ENCODE peak calls at places on chromosomes 6 and 20, in ten cellular contexts. One of them, this sample, is unnamed.

GRCh38 chr20:35992713-35993335 is 24.4 kb downstream of the CNBD2 start:
- DNase-seq in ELR: peak; percentile 84
- DNase-seq in Caco-2: peak; percentile 88
- DNase-seq in ascending aorta: no peak
- DNase-seq in HT-29: peak; percentile 90
- DNase-seq in AG04450: no peak
- DNase-seq in activated naive CD8-positive, alpha-beta T cell treated with anti-CD3 and anti-CD28 coated beads, Interleukin-2, amount 50 U/mL, for 24 hours: peak; percentile 31
- DNase-seq in activated T-helper 1 cell treated with anti-CD3 and anti-CD28 coated beads, Interleukin-2, amount 50 U/mL, for 16 hours: no peak
- DNase-seq in small intestine: peak; percentile 73
- DNase-seq in activated CD8-positive, alpha-beta memory T cell treated with anti-CD3 and anti-CD28 coated beads for 4 hours: no peak
- DNase-seq in this sample: no peak

GRCh38 chr6:133240511-133241087 is 558 bp upstream of the EYA4 start:
- DNase-seq in AG04450: no peak
- DNase-seq in activated CD8-positive, alpha-beta memory T cell treated with anti-CD3 and anti-CD28 coated beads for 4 hours: no peak
- DNase-seq in ascending aorta: no peak
- DNase-seq in activated T-helper 1 cell treated with anti-CD3 and anti-CD28 coated beads, Interleukin-2, amount 50 U/mL, for 16 hours: no peak
- DNase-seq in small intestine: no peak
- DNase-seq in ELR: peak; percentile 24
- DNase-seq in Caco-2: no peak
- DNase-seq in activated naive CD8-positive, alpha-beta T cell treated with anti-CD3 and anti-CD28 coated beads, Interleukin-2, amount 50 U/mL, for 24 hours: no peak
- DNase-seq in HT-29: no peak
- DNase-seq in this sample: no peak

GRCh38 chr20:44356353-44356723 is 839 bp downstream of the HNF4A start:
- DNase-seq in activated T-helper 1 cell treated with anti-CD3 and anti-CD28 coated beads, Interleukin-2, amount 50 U/mL, for 16 hours: no peak
- DNase-seq in Caco-2: no peak
- DNase-seq in AG04450: no peak
- DNase-seq in small intestine: no peak
- DNase-seq in ascending aorta: no peak
- DNase-seq in ELR: no peak
- DNase-seq in activated CD8-positive, alpha-beta memory T cell treated with anti-CD3 and anti-CD28 coated beads for 4 hours: no peak
- DNase-seq in activated naive CD8-positive, alpha-beta T cell treated with anti-CD3 and anti-CD28 coated beads, Interleukin-2, amount 50 U/mL, for 24 hours: no peak
- DNase-seq in HT-29: no peak
- DNase-seq in this sample: no peak

GRCh38 chr20:36628076-36628475 is 17.9 kb downstream of the SLA2 start:
- DNase-seq in small intestine: peak; percentile 22
- DNase-seq in Caco-2: no peak
- DNase-seq in ELR: no peak
- DNase-seq in HT-29: no peak
- DNase-seq in ascending aorta: no peak
- DNase-seq in activated CD8-positive, alpha-beta memory T cell treated with anti-CD3 and anti-CD28 coated beads for 4 hours: no peak
- DNase-seq in activated T-helper 1 cell treated with anti-CD3 and anti-CD28 coated beads, Interleukin-2, amount 50 U/mL, for 16 hours: no peak
- DNase-seq in AG04450: no peak
- DNase-seq in activated naive CD8-positive, alpha-beta T cell treated with anti-CD3 and anti-CD28 coated beads, Interleukin-2, amount 50 U/mL, for 24 hours: no peak
- DNase-seq in this sample: no peak

GRCh38 chr6:2877057-2877882 is 25.8 kb downstream of the SERPINB9 start:
- DNase-seq in activated naive CD8-positive, alpha-beta T cell treated with anti-CD3 and anti-CD28 coated beads, Interleukin-2, amount 50 U/mL, for 24 hours: no peak
- DNase-seq in Caco-2: peak; percentile 45
- DNase-seq in ascending aorta: no peak
- DNase-seq in small intestine: no peak
- DNase-seq in ELR: peak; percentile 77
- DNase-seq in AG04450: no peak
- DNase-seq in activated CD8-positive, alpha-beta memory T cell treated with anti-CD3 and anti-CD28 coated beads for 4 hours: no peak
- DNase-seq in HT-29: peak; percentile 55
- DNase-seq in activated T-helper 1 cell treated with anti-CD3 and anti-CD28 coated beads, Interleukin-2, amount 50 U/mL, for 16 hours: no peak
- DNase-seq in this sample: no peak

GRCh38 chr6:144566868-144567615 is 281.9 kb downstream of the UTRN start:
- DNase-seq in activated naive CD8-positive, alpha-beta T cell treated with anti-CD3 and anti-CD28 coated beads, Interleukin-2, amount 50 U/mL, for 24 hours: no peak
- DNase-seq in ELR: peak; percentile 66
- DNase-seq in activated T-helper 1 cell treated with anti-CD3 and anti-CD28 coated beads, Interleukin-2, amount 50 U/mL, for 16 hours: no peak
- DNase-seq in activated CD8-positive, alpha-beta memory T cell treated with anti-CD3 and anti-CD28 coated beads for 4 hours: no peak
- DNase-seq in small intestine: no peak
- DNase-seq in HT-29: no peak
- DNase-seq in ascending aorta: no peak
- DNase-seq in AG04450: no peak
- DNase-seq in Caco-2: no peak
- DNase-seq in this sample: no peak

GRCh38 chr20:17501701-17502100 is 29.5 kb downstream of the BFSP1 start:
- DNase-seq in HT-29: no peak
- DNase-seq in activated CD8-positive, alpha-beta memory T cell treated with anti-CD3 and anti-CD28 coated beads for 4 hours: no peak
- DNase-seq in AG04450: no peak
- DNase-seq in Caco-2: no peak
- DNase-seq in activated naive CD8-positive, alpha-beta T cell treated with anti-CD3 and anti-CD28 coated beads, Interleukin-2, amount 50 U/mL, for 24 hours: no peak
- DNase-seq in ELR: no peak
- DNase-seq in small intestine: no peak
- DNase-seq in activated T-helper 1 cell treated with anti-CD3 and anti-CD28 coated beads, Interleukin-2, amount 50 U/mL, for 16 hours: no peak
- DNase-seq in ascending aorta: no peak
- DNase-seq in this sample: no peak

GRCh38 chr6:36492621-36493020 is 49.8 kb downstream of the KCTD20 start:
- DNase-seq in HT-29: no peak
- DNase-seq in activated naive CD8-positive, alpha-beta T cell treated with anti-CD3 and anti-CD28 coated beads, Interleukin-2, amount 50 U/mL, for 24 hours: no peak
- DNase-seq in ELR: no peak
- DNase-seq in AG04450: no peak
- DNase-seq in activated T-helper 1 cell treated with anti-CD3 and anti-CD28 coated beads, Interleukin-2, amount 50 U/mL, for 16 hours: no peak
- DNase-seq in ascending aorta: no peak
- DNase-seq in activated CD8-positive, alpha-beta memory T cell treated with anti-CD3 and anti-CD28 coated beads for 4 hours: no peak
- DNase-seq in small intestine: no peak
- DNase-seq in Caco-2: no peak
- DNase-seq in this sample: no peak

GRCh38 chr6:42028234-42029061 is 21.9 kb upstream of the TAF8 start:
- DNase-seq in Caco-2: no peak
- DNase-seq in AG04450: no peak
- DNase-seq in small intestine: peak; percentile 67
- DNase-seq in activated T-helper 1 cell treated with anti-CD3 and anti-CD28 coated beads, Interleukin-2, amount 50 U/mL, for 16 hours: no peak
- DNase-seq in ELR: peak; percentile 90
- DNase-seq in ascending aorta: no peak
- DNase-seq in HT-29: no peak
- DNase-seq in activated CD8-positive, alpha-beta memory T cell treated with anti-CD3 and anti-CD28 coated beads for 4 hours: no peak
- DNase-seq in activated naive CD8-positive, alpha-beta T cell treated with anti-CD3 and anti-CD28 coated beads, Interleukin-2, amount 50 U/mL, for 24 hours: no peak
- DNase-seq in this sample: no peak

GRCh38 chr6:45896783-45897441 is 118.7 kb downstream of the CLIC5 start:
- DNase-seq in activated CD8-positive, alpha-beta memory T cell treated with anti-CD3 and anti-CD28 coated beads for 4 hours: no peak
- DNase-seq in Caco-2: no peak
- DNase-seq in activated T-helper 1 cell treated with anti-CD3 and anti-CD28 coated beads, Interleukin-2, amount 50 U/mL, for 16 hours: no peak
- DNase-seq in small intestine: no peak
- DNase-seq in ELR: peak; percentile 7
- DNase-seq in AG04450: no peak
- DNase-seq in activated naive CD8-positive, alpha-beta T cell treated with anti-CD3 and anti-CD28 coated beads, Interleukin-2, amount 50 U/mL, for 24 hours: no peak
- DNase-seq in HT-29: no peak
- DNase-seq in ascending aorta: no peak
- DNase-seq in this sample: peak; percentile 54

GRCh38 chr6:74197310-74197709 is 501.3 kb downstream of the CD109 start:
- DNase-seq in HT-29: no peak
- DNase-seq in activated naive CD8-positive, alpha-beta T cell treated with anti-CD3 and anti-CD28 coated beads, Interleukin-2, amount 50 U/mL, for 24 hours: no peak
- DNase-seq in ELR: no peak
- DNase-seq in activated T-helper 1 cell treated with anti-CD3 and anti-CD28 coated beads, Interleukin-2, amount 50 U/mL, for 16 hours: no peak
- DNase-seq in ascending aorta: no peak
- DNase-seq in activated CD8-positive, alpha-beta memory T cell treated with anti-CD3 and anti-CD28 coated beads for 4 hours: no peak
- DNase-seq in small intestine: no peak
- DNase-seq in AG04450: no peak
- DNase-seq in Caco-2: no peak
- DNase-seq in this sample: no peak

GRCh38 chr6:68108243-68108835 is 526.7 kb upstream of the ADGRB3 start:
- DNase-seq in AG04450: peak; percentile 1
- DNase-seq in ELR: peak; percentile 52
- DNase-seq in activated CD8-positive, alpha-beta memory T cell treated with anti-CD3 and anti-CD28 coated beads for 4 hours: no peak
- DNase-seq in HT-29: no peak
- DNase-seq in small intestine: no peak
- DNase-seq in ascending aorta: no peak
- DNase-seq in activated T-helper 1 cell treated with anti-CD3 and anti-CD28 coated beads, Interleukin-2, amount 50 U/mL, for 16 hours: no peak
- DNase-seq in activated naive CD8-positive, alpha-beta T cell treated with anti-CD3 and anti-CD28 coated beads, Interleukin-2, amount 50 U/mL, for 24 hours: no peak
- DNase-seq in Caco-2: no peak
- DNase-seq in this sample: no peak

GRCh38 chr20:50360218-50360672 is 149.9 kb upstream of the PTPN1 start:
- DNase-seq in activated naive CD8-positive, alpha-beta T cell treated with anti-CD3 and anti-CD28 coated beads, Interleukin-2, amount 50 U/mL, for 24 hours: no peak
- DNase-seq in activated CD8-positive, alpha-beta memory T cell treated with anti-CD3 and anti-CD28 coated beads for 4 hours: no peak
- DNase-seq in small intestine: peak; percentile 63
- DNase-seq in AG04450: no peak
- DNase-seq in ascending aorta: no peak
- DNase-seq in Caco-2: peak; percentile 86
- DNase-seq in ELR: no peak
- DNase-seq in activated T-helper 1 cell treated with anti-CD3 and anti-CD28 coated beads, Interleukin-2, amount 50 U/mL, for 16 hours: no peak
- DNase-seq in HT-29: peak; percentile 77
- DNase-seq in this sample: no peak

GRCh38 chr6:31070711-31071197 is 41.6 kb downstream of the C6orf15 start:
- DNase-seq in AG04450: peak; percentile 60
- DNase-seq in ascending aorta: no peak
- DNase-seq in HT-29: peak; percentile 54
- DNase-seq in Caco-2: peak; percentile 62
- DNase-seq in activated CD8-positive, alpha-beta memory T cell treated with anti-CD3 and anti-CD28 coated beads for 4 hours: no peak
- DNase-seq in activated T-helper 1 cell treated with anti-CD3 and anti-CD28 coated beads, Interleukin-2, amount 50 U/mL, for 16 hours: no peak
- DNase-seq in small intestine: peak; percentile 47
- DNase-seq in ELR: peak; percentile 81
- DNase-seq in activated naive CD8-positive, alpha-beta T cell treated with anti-CD3 and anti-CD28 coated beads, Interleukin-2, amount 50 U/mL, for 24 hours: no peak
- DNase-seq in this sample: no peak

GRCh38 chr6:125547320-125547843 is 202.1 kb upstream of the HEY2 start:
- DNase-seq in Caco-2: no peak
- DNase-seq in small intestine: no peak
- DNase-seq in activated T-helper 1 cell treated with anti-CD3 and anti-CD28 coated beads, Interleukin-2, amount 50 U/mL, for 16 hours: no peak
- DNase-seq in activated naive CD8-positive, alpha-beta T cell treated with anti-CD3 and anti-CD28 coated beads, Interleukin-2, amount 50 U/mL, for 24 hours: no peak
- DNase-seq in HT-29: no peak
- DNase-seq in activated CD8-positive, alpha-beta memory T cell treated with anti-CD3 and anti-CD28 coated beads for 4 hours: no peak
- DNase-seq in ELR: no peak
- DNase-seq in AG04450: no peak
- DNase-seq in ascending aorta: no peak
- DNase-seq in this sample: no peak

GRCh38 chr6:160417135-160417534 is 69.0 kb downstream of the SLC22A3 start:
- DNase-seq in activated naive CD8-positive, alpha-beta T cell treated with anti-CD3 and anti-CD28 coated beads, Interleukin-2, amount 50 U/mL, for 24 hours: no peak
- DNase-seq in AG04450: no peak
- DNase-seq in activated T-helper 1 cell treated with anti-CD3 and anti-CD28 coated beads, Interleukin-2, amount 50 U/mL, for 16 hours: no peak
- DNase-seq in Caco-2: no peak
- DNase-seq in ELR: no peak
- DNase-seq in activated CD8-positive, alpha-beta memory T cell treated with anti-CD3 and anti-CD28 coated beads for 4 hours: no peak
- DNase-seq in ascending aorta: no peak
- DNase-seq in small intestine: no peak
- DNase-seq in HT-29: no peak
- DNase-seq in this sample: no peak

GRCh38 chr6:36052092-36052491 is 24.5 kb downstream of the MAPK14 start:
- DNase-seq in ELR: no peak
- DNase-seq in Caco-2: no peak
- DNase-seq in AG04450: no peak
- DNase-seq in HT-29: no peak
- DNase-seq in activated naive CD8-positive, alpha-beta T cell treated with anti-CD3 and anti-CD28 coated beads, Interleukin-2, amount 50 U/mL, for 24 hours: no peak
- DNase-seq in activated T-helper 1 cell treated with anti-CD3 and anti-CD28 coated beads, Interleukin-2, amount 50 U/mL, for 16 hours: no peak
- DNase-seq in small intestine: no peak
- DNase-seq in ascending aorta: no peak
- DNase-seq in activated CD8-positive, alpha-beta memory T cell treated with anti-CD3 and anti-CD28 coated beads for 4 hours: no peak
- DNase-seq in this sample: no peak

GRCh38 chr20:1130849-1131248 is 12.4 kb downstream of the PSMF1 start:
- DNase-seq in ascending aorta: no peak
- DNase-seq in activated T-helper 1 cell treated with anti-CD3 and anti-CD28 coated beads, Interleukin-2, amount 50 U/mL, for 16 hours: no peak
- DNase-seq in ELR: no peak
- DNase-seq in AG04450: no peak
- DNase-seq in HT-29: no peak
- DNase-seq in activated CD8-positive, alpha-beta memory T cell treated with anti-CD3 and anti-CD28 coated beads for 4 hours: no peak
- DNase-seq in activated naive CD8-positive, alpha-beta T cell treated with anti-CD3 and anti-CD28 coated beads, Interleukin-2, amount 50 U/mL, for 24 hours: no peak
- DNase-seq in Caco-2: no peak
- DNase-seq in small intestine: no peak
- DNase-seq in this sample: no peak

GRCh38 chr6:162917506-162917905 is 189.7 kb downstream of the PACRG start:
- DNase-seq in ascending aorta: no peak
- DNase-seq in ELR: peak; percentile 73
- DNase-seq in activated CD8-positive, alpha-beta memory T cell treated with anti-CD3 and anti-CD28 coated beads for 4 hours: no peak
- DNase-seq in AG04450: no peak
- DNase-seq in Caco-2: no peak
- DNase-seq in small intestine: no peak
- DNase-seq in HT-29: no peak
- DNase-seq in activated naive CD8-positive, alpha-beta T cell treated with anti-CD3 and anti-CD28 coated beads, Interleukin-2, amount 50 U/mL, for 24 hours: no peak
- DNase-seq in activated T-helper 1 cell treated with anti-CD3 and anti-CD28 coated beads, Interleukin-2, amount 50 U/mL, for 16 hours: no peak
- DNase-seq in this sample: no peak

GRCh38 chr6:56515081-56515905 is 127.4 kb downstream of the DST start:
- DNase-seq in activated naive CD8-positive, alpha-beta T cell treated with anti-CD3 and anti-CD28 coated beads, Interleukin-2, amount 50 U/mL, for 24 hours: no peak
- DNase-seq in ELR: no peak
- DNase-seq in Caco-2: no peak
- DNase-seq in ascending aorta: no peak
- DNase-seq in activated CD8-positive, alpha-beta memory T cell treated with anti-CD3 and anti-CD28 coated beads for 4 hours: no peak
- DNase-seq in HT-29: no peak
- DNase-seq in AG04450: no peak
- DNase-seq in small intestine: peak; percentile 78
- DNase-seq in activated T-helper 1 cell treated with anti-CD3 and anti-CD28 coated beads, Interleukin-2, amount 50 U/mL, for 16 hours: no peak
- DNase-seq in this sample: no peak

GRCh38 chr6:3037578-3038365 is 30.5 kb upstream of the RIPK1 start:
- DNase-seq in ELR: no peak
- DNase-seq in activated CD8-positive, alpha-beta memory T cell treated with anti-CD3 and anti-CD28 coated beads for 4 hours: no peak
- DNase-seq in ascending aorta: no peak
- DNase-seq in AG04450: no peak
- DNase-seq in Caco-2: no peak
- DNase-seq in activated naive CD8-positive, alpha-beta T cell treated with anti-CD3 and anti-CD28 coated beads, Interleukin-2, amount 50 U/mL, for 24 hours: no peak
- DNase-seq in small intestine: no peak
- DNase-seq in activated T-helper 1 cell treated with anti-CD3 and anti-CD28 coated beads, Interleukin-2, amount 50 U/mL, for 16 hours: no peak
- DNase-seq in HT-29: no peak
- DNase-seq in this sample: no peak

GRCh38 chr6:22610127-22610526 is 40.8 kb downstream of the HDGFL1 start:
- DNase-seq in Caco-2: no peak
- DNase-seq in small intestine: no peak
- DNase-seq in activated T-helper 1 cell treated with anti-CD3 and anti-CD28 coated beads, Interleukin-2, amount 50 U/mL, for 16 hours: no peak
- DNase-seq in activated CD8-positive, alpha-beta memory T cell treated with anti-CD3 and anti-CD28 coated beads for 4 hours: no peak
- DNase-seq in AG04450: no peak
- DNase-seq in ascending aorta: no peak
- DNase-seq in ELR: no peak
- DNase-seq in HT-29: no peak
- DNase-seq in activated naive CD8-positive, alpha-beta T cell treated with anti-CD3 and anti-CD28 coated beads, Interleukin-2, amount 50 U/mL, for 24 hours: no peak
- DNase-seq in this sample: no peak

GRCh38 chr6:150937126-150937906 is 71.8 kb downstream of the MTHFD1L start:
- DNase-seq in ELR: no peak
- DNase-seq in activated naive CD8-positive, alpha-beta T cell treated with anti-CD3 and anti-CD28 coated beads, Interleukin-2, amount 50 U/mL, for 24 hours: no peak
- DNase-seq in activated T-helper 1 cell treated with anti-CD3 and anti-CD28 coated beads, Interleukin-2, amount 50 U/mL, for 16 hours: no peak
- DNase-seq in activated CD8-positive, alpha-beta memory T cell treated with anti-CD3 and anti-CD28 coated beads for 4 hours: no peak
- DNase-seq in ascending aorta: no peak
- DNase-seq in AG04450: no peak
- DNase-seq in small intestine: no peak
- DNase-seq in Caco-2: no peak
- DNase-seq in HT-29: no peak
- DNase-seq in this sample: no peak

GRCh38 chr20:61815678-61816077 is 250.0 kb downstream of the TAF4 start:
- DNase-seq in ELR: no peak
- DNase-seq in activated naive CD8-positive, alpha-beta T cell treated with anti-CD3 and anti-CD28 coated beads, Interleukin-2, amount 50 U/mL, for 24 hours: no peak
- DNase-seq in activated CD8-positive, alpha-beta memory T cell treated with anti-CD3 and anti-CD28 coated beads for 4 hours: no peak
- DNase-seq in AG04450: no peak
- DNase-seq in activated T-helper 1 cell treated with anti-CD3 and anti-CD28 coated beads, Interleukin-2, amount 50 U/mL, for 16 hours: no peak
- DNase-seq in HT-29: no peak
- DNase-seq in Caco-2: no peak
- DNase-seq in ascending aorta: no peak
- DNase-seq in small intestine: no peak
- DNase-seq in this sample: no peak

GRCh38 chr6:52167272-52167671 is 18.9 kb upstream of the IL17A start:
- DNase-seq in Caco-2: no peak
- DNase-seq in ascending aorta: no peak
- DNase-seq in activated CD8-positive, alpha-beta memory T cell treated with anti-CD3 and anti-CD28 coated beads for 4 hours: no peak
- DNase-seq in activated naive CD8-positive, alpha-beta T cell treated with anti-CD3 and anti-CD28 coated beads, Interleukin-2, amount 50 U/mL, for 24 hours: no peak
- DNase-seq in activated T-helper 1 cell treated with anti-CD3 and anti-CD28 coated beads, Interleukin-2, amount 50 U/mL, for 16 hours: no peak
- DNase-seq in ELR: no peak
- DNase-seq in HT-29: no peak
- DNase-seq in AG04450: no peak
- DNase-seq in small intestine: no peak
- DNase-seq in this sample: no peak